ENCODE peak calls at places on chromosomes 11 and 22, in six cellular contexts. M, P, H, R, X and D are unnamed samples.
A peak's percentile ranks its signal among the peaks of the same experiment; 100 is the strongest.

GRCh38 chr11:11465280-11465679 is 112.2 kb upstream of the CSNK2A3 start:
- DNase-seq in R (no peak), M (no peak), X (no peak), H (no peak), P (no peak), D (no peak)

GRCh38 chr11:134538793-134539192 is 126.8 kb upstream of the B3GAT1 start:
- DNase-seq in X (no peak), M (no peak), H (no peak), P (no peak), R (no peak), D (no peak)

GRCh38 chr22:22712092-22712658 is 67.8 kb downstream of the GGTLC2 start:
- DNase-seq in H (no peak), R (no peak), X (no peak), P (no peak), M (no peak), D (no peak)

GRCh38 chr11:121909571-121909970 is 206.4 kb downstream of the BLID start:
- DNase-seq in X (no peak), M (no peak), H (no peak), R (no peak), P (no peak), D (no peak)

GRCh38 chr11:99257131-99257530 is 236.4 kb downstream of the CNTN5 start:
- DNase-seq in H (peak; percentile 67), M (no peak), X (no peak), P (no peak), R (no peak), D (no peak)

GRCh38 chr11:47376543-47377371 is 1.6 kb downstream of the SPI1 start:
- DNase-seq in M (no peak), P (no peak), X (no peak), R (no peak), H (peak; percentile 30), D (no peak)

GRCh38 chr11:123386746-123387510 is 43.1 kb upstream of the GRAMD1B start:
- DNase-seq in X (no peak), R (no peak), M (peak; percentile 23), H (peak; percentile 56), P (no peak), D (peak; percentile 99)

GRCh38 chr11:116598556-116598955 is 174.2 kb downstream of the BUD13 start:
- DNase-seq in P (no peak), X (no peak), R (no peak), H (no peak), M (no peak), D (no peak)

GRCh38 chr22:50485221-50486131 is 1.2 kb upstream of the MIOX start:
- DNase-seq in H (peak; percentile 37), X (no peak), R (no peak), P (no peak), M (no peak), D (no peak)

GRCh38 chr22:50253046-50253580 is 2.0 kb upstream of the HDAC10 start:
- DNase-seq in X (no peak), P (no peak), R (no peak), H (no peak), M (no peak), D (no peak)

GRCh38 chr11:12177739-12178338 is 67.4 kb downstream of the MICAL2 start:
- DNase-seq in M (no peak), P (no peak), R (no peak), X (no peak), H (no peak), D (no peak)

GRCh38 chr11:122309262-122309925 is 193.4 kb upstream of the BLID start:
- DNase-seq in M (peak; percentile 20), X (no peak), P (no peak), H (no peak), R (peak; percentile 8), D (peak; percentile 39)

GRCh38 chr22:49186293-49186692 is 641.4 kb downstream of the BRD1 start:
- DNase-seq in P (no peak), H (no peak), M (no peak), R (no peak), X (no peak), D (no peak)

GRCh38 chr11:34997872-34998548 is 81.6 kb downstream of the PDHX start:
- DNase-seq in X (no peak), M (no peak), H (peak; percentile 35), R (peak; percentile 73), P (no peak), D (no peak)

GRCh38 chr11:26276798-26277424 is 55.0 kb upstream of the ANO3 start:
- DNase-seq in P (peak; percentile 16), X (no peak), M (peak; percentile 30), H (peak; percentile 73), R (peak; percentile 73), D (peak; percentile 22)

GRCh38 chr11:106827687-106828086 is 190.6 kb downstream of the GUCY1A2 start:
- DNase-seq in M (no peak), P (no peak), R (no peak), H (no peak), X (no peak), D (no peak)

GRCh38 chr11:64868904-64869570 is 9.4 kb downstream of the EHD1 start:
- DNase-seq in H (peak; percentile 91), X (no peak), M (peak; percentile 64), R (peak; percentile 90), P (peak; percentile 64), D (peak; percentile 13)

GRCh38 chr11:117094776-117095175 is 3.5 kb downstream of the SIK3 start:
- DNase-seq in P (no peak), H (peak; percentile 58), R (peak; percentile 70), M (no peak), X (no peak), D (peak; percentile 23)

GRCh38 chr22:44019846-44020245 is 4.3 kb upstream of the PARVB start:
- DNase-seq in X (no peak), M (no peak), R (no peak), H (no peak), P (no peak), D (no peak)